ENCODE peak calls at places on chromosomes 12 and 14, in ten cellular contexts. F is IMR-90; D is aorta; O is MCF 10A; T is suprapubic skin; I is activated effector memory CD4-positive, alpha-beta T cell treated with anti-CD3 and anti-CD28 coated beads, Interleukin-2, amount 50 U/mL, for 16 hours; G is frontal cortex; A is sciatic nerve; E is heart left ventricle; N is NCI-H1417. Z is an unnamed sample.

GRCh38 chr12:127388985-127389384 is 878.0 kb upstream of the TMEM132C start:
- DNase-seq in N (no peak), F (no peak), T (no peak), E (no peak), G (no peak), O (no peak), I (no peak), A (no peak), D (no peak), Z (no peak)

GRCh38 chr14:36426836-36427235 is 93.2 kb downstream of the NKX2-1 start:
- DNase-seq in N (no peak), D (no peak), F (no peak), O (no peak), E (no peak), I (no peak), T (no peak), A (no peak), G (no peak), Z (peak)

GRCh38 chr14:36660736-36661505 is 739 bp upstream of the PAX9 start:
- DNase-seq in T (peak), O (no peak), A (no peak), F (no peak), E (no peak), I (no peak), N (peak), G (no peak), D (no peak), Z (no peak)

GRCh38 chr12:62217466-62218194 is 42.6 kb upstream of the USP15 start:
- DNase-seq in D (no peak), F (no peak), O (no peak), A (no peak), G (no peak), T (no peak), E (no peak), I (no peak), N (no peak), Z (no peak)

GRCh38 chr12:78120866-78121590 is 290.3 kb downstream of the NAV3 start:
- DNase-seq in N (no peak), T (no peak), O (peak), A (no peak), G (no peak), F (peak), E (no peak), D (no peak), I (no peak), Z (no peak)

GRCh38 chr12:12016284-12017100 is 54.2 kb upstream of the BCL2L14 start:
- DNase-seq in F (no peak), E (no peak), T (no peak), G (no peak), N (no peak), A (no peak), I (peak), D (no peak), O (no peak), Z (no peak)

GRCh38 chr12:75698052-75698451 is 186.6 kb upstream of the KRR1 start:
- DNase-seq in T (no peak), F (no peak), I (no peak), D (no peak), N (no peak), G (no peak), A (no peak), O (no peak), E (no peak), Z (no peak)

GRCh38 chr12:68890701-68891113 is 42.3 kb downstream of the CPM start:
- DNase-seq in E (no peak), O (no peak), T (no peak), N (no peak), D (no peak), I (no peak), F (no peak), A (no peak), G (no peak), Z (no peak)

GRCh38 chr14:102389261-102389660 is 26.5 kb downstream of the TECPR2 start:
- DNase-seq in G (no peak), F (no peak), D (no peak), A (no peak), O (no peak), E (no peak), T (no peak), I (no peak), N (no peak), Z (no peak)

GRCh38 chr14:77033622-77034521 is 5.4 kb upstream of the IRF2BPL start:
- DNase-seq in I (peak), T (peak), O (peak), A (peak), N (peak), F (peak), E (peak), G (peak), D (peak), Z (peak)

GRCh38 chr14:57086271-57087162 is 182.2 kb downstream of the EXOC5 start:
- DNase-seq in F (no peak), A (no peak), E (no peak), D (no peak), I (no peak), N (no peak), T (no peak), G (no peak), O (no peak), Z (no peak)

Z was measured in NCI-H1092 treated with DMSO at 0.1 percent for 48 hours.